ENCODE peak calls at places on chromosome 1, in five cellular contexts. M is MM.1S, K is tibial artery, G is AML-193, S is Caki2. J is an unnamed sample.

GRCh38 chr1:232648316-232648715 is 18.4 kb upstream of the SIPA1L2 start:
- DNase-seq in M (no peak), K (no peak), G (no peak), S (no peak), J (no peak)

GRCh38 chr1:193593355-193593874 is 407.0 kb upstream of the B3GALT2 start:
- DNase-seq in M (no peak), K (no peak), G (no peak), S (no peak), J (no peak)

GRCh38 chr1:155706101-155706619 is 17.3 kb downstream of the DAP3 start:
- DNase-seq in M (no peak), K (no peak), G (no peak), S (peak), J (no peak)

GRCh38 chr1:72623299-72623708 is 341.0 kb upstream of the NEGR1 start:
- DNase-seq in M (peak), K (no peak), G (peak), S (peak), J (peak)

GRCh38 chr1:37038703-37039093 is 4.4 kb upstream of the GRIK3 start:
- DNase-seq in M (no peak), K (no peak), G (no peak), S (no peak), J (no peak)

GRCh38 chr1:171468120-171468790 is 17.1 kb upstream of the PRRC2C start:
- DNase-seq in M (no peak), K (no peak), G (no peak), S (peak), J (no peak)

GRCh38 chr1:101960164-101960563 is 36.6 kb downstream of the OLFM3 start:
- DNase-seq in M (no peak), K (no peak), G (no peak), S (no peak), J (no peak)

GRCh38 chr1:8201331-8201861 is 116.5 kb upstream of the SLC45A1 start:
- DNase-seq in M (no peak), K (no peak), G (no peak), S (peak), J (no peak)

GRCh38 chr1:79982218-79982617 is 975.7 kb upstream of the ADGRL4 start:
- DNase-seq in M (peak), K (peak), G (no peak), S (no peak), J (no peak)

GRCh38 chr1:156390409-156391144 is 21.6 kb downstream of the RHBG start:
- DNase-seq in M (no peak), K (no peak), G (no peak), S (no peak), J (no peak)

GRCh38 chr1:229781453-229781852 is 155.4 kb downstream of the URB2 start:
- DNase-seq in M (peak), K (no peak), G (no peak), S (no peak), J (no peak)

GRCh38 chr1:245016700-245017099 is 138.1 kb upstream of the KIF26B start:
- DNase-seq in M (no peak), K (no peak), G (no peak), S (no peak), J (no peak)

GRCh38 chr1:219130536-219130935 is 43.1 kb upstream of the LYPLAL1 start:
- DNase-seq in M (no peak), K (no peak), G (no peak), S (no peak), J (no peak)

GRCh38 chr1:51519857-51520699 is 1.0 kb upstream of the EPS15 start:
- DNase-seq in M (no peak), K (no peak), G (no peak), S (peak), J (peak)

GRCh38 chr1:48610628-48611542 is 138.9 kb upstream of the SPATA6 start:
- DNase-seq in M (no peak), K (no peak), G (no peak), S (no peak), J (no peak)

GRCh38 chr1:62070384-62071011 is 124.2 kb upstream of the L1TD1 start:
- DNase-seq in M (no peak), K (no peak), G (peak), S (no peak), J (peak)

GRCh38 chr1:205082431-205082830 is 1.8 kb downstream of the TMEM81 start:
- DNase-seq in M (no peak), K (no peak), G (no peak), S (no peak), J (no peak)

GRCh38 chr1:154304664-154305337 is 16.1 kb upstream of the AQP10 start:
- DNase-seq in M (no peak), K (no peak), G (no peak), S (peak), J (no peak)

GRCh38 chr1:235079443-235079967 is 49.1 kb downstream of the TOMM20 start:
- DNase-seq in M (peak), K (no peak), G (no peak), S (peak), J (no peak)

GRCh38 chr1:114154146-114154962 is 685 bp upstream of the SYT6 start:
- DNase-seq in M (no peak), K (no peak), G (no peak), S (no peak), J (no peak)

GRCh38 chr1:95983831-95984230 is 737.8 kb upstream of the PTBP2 start:
- DNase-seq in M (no peak), K (no peak), G (no peak), S (no peak), J (no peak)

GRCh38 chr1:21550097-21550496 is 40.9 kb downstream of the ALPL start:
- DNase-seq in M (no peak), K (no peak), G (no peak), S (no peak), J (no peak)

GRCh38 chr1:1068374-1069060 is 5.6 kb downstream of the RNF223 start:
- DNase-seq in M (peak), K (no peak), G (no peak), S (peak), J (no peak)

GRCh38 chr1:241470361-241470760 is 49.2 kb downstream of the FH start:
- DNase-seq in M (no peak), K (no peak), G (no peak), S (no peak), J (no peak)

GRCh38 chr1:50179639-50180038 is 70.9 kb downstream of the ELAVL4 start:
- DNase-seq in M (no peak), K (no peak), G (no peak), S (no peak), J (no peak)

GRCh38 chr1:229117664-229118300 is 153.1 kb upstream of the RAB4A start:
- DNase-seq in M (no peak), K (peak), G (no peak), S (peak), J (no peak)

GRCh38 chr1:24406783-24407182 is 6.8 kb downstream of the STPG1 start:
- DNase-seq in M (no peak), K (no peak), G (no peak), S (no peak), J (no peak)

GRCh38 chr1:241611063-241611462 is 29.1 kb downstream of the CHML start:
- DNase-seq in M (peak), K (no peak), G (peak), S (peak), J (peak)

GRCh38 chr1:59173721-59174120 is 123.2 kb upstream of the FGGY start:
- DNase-seq in M (no peak), K (no peak), G (no peak), S (no peak), J (no peak)

GRCh38 chr1:73180661-73181540 is 898.6 kb upstream of the NEGR1 start:
- DNase-seq in M (no peak), K (no peak), G (no peak), S (no peak), J (no peak)

GRCh38 chr1:28538286-28538685 is 14.6 kb upstream of the TRNAU1AP start:
- DNase-seq in M (no peak), K (no peak), G (no peak), S (no peak), J (no peak)

GRCh38 chr1:3590145-3590768 is 21.1 kb downstream of the MEGF6 start:
- DNase-seq in M (no peak), K (no peak), G (no peak), S (no peak), J (no peak)

GRCh38 chr1:112514901-112515300 is 6.1 kb downstream of the WNT2B start:
- DNase-seq in M (no peak), K (no peak), G (no peak), S (no peak), J (no peak)

GRCh38 chr1:41623736-41624135 is 139.3 kb upstream of the EDN2 start:
- DNase-seq in M (no peak), K (no peak), G (no peak), S (no peak), J (no peak)

GRCh38 chr1:53902235-53902920 is 8.4 kb downstream of the DIO1 start:
- DNase-seq in M (no peak), K (no peak), G (no peak), S (no peak), J (no peak)

GRCh38 chr1:186286615-186287317 is 88.3 kb downstream of the TPR start:
- DNase-seq in M (no peak), K (no peak), G (no peak), S (no peak), J (no peak)

GRCh38 chr1:22592919-22593790 is 29.9 kb downstream of the EPHA8 start:
- DNase-seq in M (no peak), K (no peak), G (no peak), S (no peak), J (no peak)

GRCh38 chr1:19179597-19180271 is 30.3 kb downstream of the UBR4 start:
- DNase-seq in M (no peak), K (no peak), G (peak), S (peak), J (peak)

GRCh38 chr1:4137621-4138390 is 237.7 kb upstream of the C1orf174 start:
- DNase-seq in M (no peak), K (no peak), G (no peak), S (no peak), J (no peak)

J was measured in KBM-7.